ENCODE peak calls at places on chromosome 2, in nine cellular contexts. P is epithelial cell of esophagus; A is CD8-positive, alpha-beta T cell; S is right atrium auricular region; F is fibroblast of pulmonary artery; X is CD4-positive, alpha-beta memory T cell; L is colonic mucosa; E is trophoblast cell; Z is fibroblast of the aortic adventitia. Y is an unnamed sample.

GRCh38 chr2:120253021-120253882 is 600 bp downstream of the RALB start:
- DNase-seq in L (peak; percentile 78), A (peak; percentile 62), P (peak; percentile 91), X (no peak), F (peak; percentile 79), S (peak; percentile 92), E (peak; percentile 81), Z (peak; percentile 77), Y (peak; percentile 89)

GRCh38 chr2:175180701-175181103 is 808 bp downstream of the ATP5MC3 start:
- DNase-seq in F (peak; percentile 39), X (peak; percentile 46), P (peak; percentile 58), Z (peak; percentile 58), A (peak; percentile 61), S (no peak), L (peak; percentile 71), E (peak; percentile 19), Y (no peak)

GRCh38 chr2:134244091-134244490 is 9.8 kb upstream of the MGAT5 start:
- DNase-seq in S (no peak), F (no peak), P (no peak), L (no peak), Z (peak; percentile 48), E (peak; percentile 50), A (no peak), X (no peak), Y (no peak)

GRCh38 chr2:164920430-164920829 is 34.9 kb downstream of the SLC38A11 start:
- DNase-seq in Z (peak; percentile 92), F (peak; percentile 89), P (peak; percentile 92), E (peak; percentile 85), L (no peak), S (no peak), A (no peak), X (no peak), Y (no peak)

GRCh38 chr2:85468704-85469349 is 50.3 kb downstream of the SH2D6 start:
- DNase-seq in Z (peak; percentile 84), E (peak; percentile 92), X (no peak), F (peak; percentile 77), A (no peak), P (peak; percentile 63), L (peak; percentile 92), S (no peak), Y (peak; percentile 36)

GRCh38 chr2:96163768-96164429 is 18.7 kb upstream of the DUSP2 start:
- DNase-seq in E (no peak), X (peak; percentile 57), S (no peak), L (no peak), F (peak; percentile 18), P (no peak), A (peak; percentile 80), Z (no peak), Y (peak; percentile 47)

GRCh38 chr2:42933824-42934254 is 141.5 kb upstream of the HAAO start:
- DNase-seq in E (no peak), Z (no peak), F (no peak), X (no peak), L (no peak), P (peak; percentile 71), A (no peak), S (no peak), Y (no peak)

GRCh38 chr2:119488245-119489182 is 35.8 kb downstream of the SCTR start:
- DNase-seq in S (peak; percentile 52), A (no peak), Z (no peak), L (no peak), F (no peak), E (no peak), X (no peak), P (no peak), Y (peak; percentile 47)

GRCh38 chr2:111702809-111703196 is 181.2 kb downstream of the ANAPC1 start:
- DNase-seq in A (no peak), E (no peak), X (no peak), S (no peak), F (no peak), P (no peak), Z (no peak), L (no peak), Y (no peak)
- H3K4me3 ChIP-seq in A (no peak overlapping the region), E (no peak overlapping the region), X (no peak overlapping the region), S (no peak overlapping the region), F (no peak overlapping the region), P (no peak overlapping the region), Z (no peak overlapping the region), L (no peak overlapping the region), Y (no peak overlapping the region)

GRCh38 chr2:82789886-82790276 is 1669.2 kb downstream of the SUCLG1 start:
- DNase-seq in S (no peak), Z (peak; percentile 13), X (no peak), F (peak; percentile 21), L (no peak), E (no peak), A (no peak), P (peak; percentile 3), Y (no peak)
- H3K4me3 ChIP-seq in S (no peak overlapping the region), Z (no peak overlapping the region), X (no peak overlapping the region), F (no peak overlapping the region), L (no peak overlapping the region), E (no peak overlapping the region), A (no peak overlapping the region), P (no peak overlapping the region), Y (no peak overlapping the region)

DNA sequence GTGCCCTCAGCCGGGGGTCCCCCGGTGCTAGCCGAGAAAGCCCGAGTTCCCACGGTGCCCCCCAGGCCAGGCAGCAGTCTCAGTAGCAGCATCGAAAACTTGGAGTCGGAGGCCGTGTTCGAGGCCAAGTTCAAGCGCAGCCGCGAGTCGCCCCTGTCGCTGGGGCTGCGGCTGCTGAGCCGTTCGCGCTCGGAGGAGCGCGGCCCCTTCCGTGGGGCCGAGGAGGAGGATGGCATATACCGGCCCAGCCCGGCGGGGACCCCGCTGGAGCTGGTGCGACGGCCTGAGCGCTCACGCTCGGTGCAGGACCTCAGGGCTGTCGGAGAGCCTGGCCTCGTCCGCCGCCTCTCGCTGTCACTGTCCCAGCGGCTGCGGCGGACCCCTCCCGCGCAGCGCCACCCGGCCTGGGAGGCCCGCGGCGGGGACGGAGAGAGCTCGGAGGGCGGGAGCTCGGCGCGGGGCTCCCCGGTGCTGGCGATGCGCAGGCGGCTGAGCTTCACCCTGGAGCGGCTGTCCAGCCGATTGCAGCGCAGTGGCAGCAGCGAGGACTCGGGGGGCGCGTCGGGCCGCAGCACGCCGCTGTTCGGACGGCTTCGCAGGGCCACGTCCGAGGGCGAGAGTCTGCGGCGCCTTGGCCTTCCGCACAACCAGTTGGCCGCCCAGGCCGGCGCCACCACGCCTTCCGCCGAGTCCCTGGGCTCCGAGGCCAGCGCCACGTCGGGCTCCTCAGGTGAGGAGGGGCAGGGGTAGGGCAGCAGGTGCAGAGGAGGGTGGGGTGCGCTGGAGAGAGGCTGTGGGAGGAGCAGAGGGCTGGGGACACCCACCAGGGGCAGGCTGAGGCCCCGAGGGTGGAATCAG is 14.1 kb upstream of the GMPPA start:
- DNase-seq in S (no peak), L (no peak), X (peak; percentile 17), Z (no peak), P (no peak), E (no peak), A (no peak), F (no peak), Y (peak; percentile 88)
- H3K4me3 ChIP-seq in S (no peak overlapping the region), L (no peak overlapping the region), X (peak overlapping the region; percentile 24), Z (no peak overlapping the region), P (no peak overlapping the region), E (no peak overlapping the region), A (peak overlapping the region; percentile 45), F (no peak overlapping the region), Y (peak overlapping the region; percentile 12)

GRCh38 chr2:66573412-66573811 is 138.5 kb downstream of the MEIS1 start:
- DNase-seq in P (peak; percentile 75), X (no peak), Z (no peak), E (no peak), F (no peak), L (no peak), S (no peak), A (no peak), Y (peak; percentile 54)

GRCh38 chr2:66574701-66575624 is 140.0 kb downstream of the MEIS1 start:
- DNase-seq in S (peak; percentile 69), P (peak; percentile 76), E (peak; percentile 54), L (peak; percentile 67), A (no peak), X (no peak), Z (peak; percentile 92), F (peak; percentile 89), Y (peak; percentile 89)

GRCh38 chr2:66575625-66576371 is 140.9 kb downstream of the MEIS1 start:
- DNase-seq in X (no peak), L (peak; percentile 25), Z (peak; percentile 68), S (no peak), F (peak; percentile 53), E (no peak), A (no peak), P (peak; percentile 36), Y (peak; percentile 79)

GRCh38 chr2:66571873-66572272 is 136.9 kb downstream of the MEIS1 start:
- DNase-seq in P (peak; percentile 70), S (no peak), X (no peak), E (no peak), F (no peak), Z (no peak), L (no peak), A (no peak), Y (no peak)

GRCh38 chr2:66573866-66574265 is 138.9 kb downstream of the MEIS1 start:
- DNase-seq in S (no peak), Z (peak; percentile 28), X (no peak), E (no peak), L (no peak), F (no peak), A (no peak), P (no peak), Y (peak; percentile 52)
- H3K4me3 ChIP-seq in S (no peak overlapping the region), Z (peak overlapping the region; percentile 49), X (no peak overlapping the region), E (no peak overlapping the region), L (no peak overlapping the region), F (no peak overlapping the region), A (no peak overlapping the region), P (no peak overlapping the region), Y (peak overlapping the region; percentile 42)

DNA sequence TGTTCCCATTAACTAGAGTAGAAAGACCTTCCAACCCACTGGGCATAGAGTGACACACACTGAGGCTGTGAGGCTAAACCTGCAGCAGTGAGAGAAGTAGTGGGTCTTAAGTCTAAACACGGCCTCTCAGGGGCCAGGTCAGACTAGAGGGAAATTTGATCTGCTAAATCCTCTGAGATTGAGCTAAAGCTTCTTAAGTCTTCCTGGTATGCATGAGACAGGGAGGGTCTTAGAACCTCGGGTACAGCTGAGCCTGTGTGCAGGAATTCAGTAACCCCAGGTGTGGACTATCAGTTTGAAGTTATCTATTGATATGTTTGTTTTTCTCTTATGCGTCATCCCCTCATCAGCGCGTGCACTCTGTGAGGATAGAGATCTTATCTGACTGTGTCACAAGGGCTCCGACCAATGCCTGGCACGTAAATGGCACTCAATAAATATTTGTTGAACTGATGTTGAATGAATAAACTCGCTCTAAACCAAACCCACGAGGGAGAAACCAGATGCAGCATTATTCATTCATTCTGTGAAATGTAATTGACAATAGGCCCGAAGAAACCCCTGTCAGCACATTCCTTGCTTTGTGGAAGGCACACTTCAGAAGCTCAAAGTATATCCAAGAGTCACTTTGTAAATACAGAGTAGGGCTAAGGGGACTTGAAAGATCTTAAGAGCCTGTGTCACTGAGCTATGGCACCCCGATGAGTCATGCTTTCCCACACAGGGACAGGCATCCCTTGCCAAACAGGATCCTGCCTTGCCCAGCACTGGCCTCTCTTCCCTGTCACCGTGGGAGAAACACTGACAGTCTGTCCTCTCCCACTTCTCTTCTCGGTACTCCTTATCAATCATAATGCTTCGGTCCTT is 21.7 kb upstream of the RAB10 start:
- DNase-seq in A (no peak), L (peak; percentile 77), S (peak; percentile 82), Z (peak; percentile 52), E (peak; percentile 58), P (peak; percentile 82), F (peak; percentile 44), X (no peak), Y (no peak)
- H3K4me3 ChIP-seq in A (no peak overlapping the region), L (no peak overlapping the region), S (no peak overlapping the region), Z (no peak overlapping the region), E (no peak overlapping the region), P (no peak overlapping the region), F (no peak overlapping the region), X (no peak overlapping the region), Y (no peak overlapping the region)

Y was measured in H7.